ENCODE peak calls at places on chromosomes 3 and 15, in six cellular contexts. One of them, this sample, is unnamed.

GRCh38 chr15:68205949-68206539 is 912 bp upstream of the CALML4 start:
- DNase-seq in heart right ventricle: peak; percentile 59
- DNase-seq in heart left ventricle: peak; percentile 82
- DNase-seq in breast epithelium: no peak
- DNase-seq in HCT116: no peak
- DNase-seq in RWPE2: peak; percentile 75
- DNase-seq in this sample: peak; percentile 35

GRCh38 chr3:24060055-24060454 is 115.0 kb downstream of the NR1D2 start:
- DNase-seq in heart right ventricle: no peak
- DNase-seq in breast epithelium: no peak
- DNase-seq in heart left ventricle: no peak
- DNase-seq in HCT116: no peak
- DNase-seq in RWPE2: no peak
- DNase-seq in this sample: no peak

GRCh38 chr15:83365370-83365938 is 81.0 kb upstream of the BNC1 start:
- DNase-seq in heart left ventricle: no peak
- DNase-seq in heart right ventricle: no peak
- DNase-seq in HCT116: peak; percentile 16
- DNase-seq in RWPE2: peak; percentile 86
- DNase-seq in breast epithelium: no peak
- DNase-seq in this sample: no peak

GRCh38 chr3:134795776-134796312 is 784 bp downstream of the EPHB1 start:
- DNase-seq in HCT116: no peak
- DNase-seq in heart right ventricle: no peak
- DNase-seq in RWPE2: no peak
- DNase-seq in heart left ventricle: no peak
- DNase-seq in breast epithelium: no peak
- DNase-seq in this sample: no peak

GRCh38 chr15:90025461-90026033 is 24.4 kb downstream of the ZNF710 start:
- DNase-seq in RWPE2: no peak
- DNase-seq in heart right ventricle: no peak
- DNase-seq in breast epithelium: no peak
- DNase-seq in HCT116: no peak
- DNase-seq in heart left ventricle: no peak
- DNase-seq in this sample: no peak

GRCh38 chr3:149019581-149019980 is 28.2 kb downstream of the GYG1 start:
- DNase-seq in RWPE2: no peak
- DNase-seq in HCT116: no peak
- DNase-seq in breast epithelium: no peak
- DNase-seq in heart right ventricle: no peak
- DNase-seq in heart left ventricle: no peak
- DNase-seq in this sample: peak; percentile 14

GRCh38 chr3:60080648-60081047 is 1030.8 kb upstream of the CFAP20DC start:
- DNase-seq in HCT116: no peak
- DNase-seq in heart left ventricle: no peak
- DNase-seq in breast epithelium: no peak
- DNase-seq in RWPE2: no peak
- DNase-seq in heart right ventricle: no peak
- DNase-seq in this sample: no peak

GRCh38 chr15:20357139-20358065 is 184.2 kb downstream of the GOLGA6L6 start:
- DNase-seq in heart right ventricle: peak; percentile 31
- DNase-seq in breast epithelium: peak; percentile 48
- DNase-seq in heart left ventricle: peak; percentile 68
- DNase-seq in HCT116: no peak
- DNase-seq in RWPE2: peak; percentile 80
- DNase-seq in this sample: peak; percentile 12

GRCh38 chr3:196942915-196943277 is 568 bp upstream of the NCBP2 start:
- DNase-seq in heart left ventricle: no peak
- DNase-seq in breast epithelium: no peak
- DNase-seq in HCT116: no peak
- DNase-seq in heart right ventricle: no peak
- DNase-seq in RWPE2: no peak
- DNase-seq in this sample: peak; percentile 21

GRCh38 chr15:39488498-39488897 is 92.4 kb upstream of the THBS1 start:
- DNase-seq in heart left ventricle: no peak
- DNase-seq in breast epithelium: no peak
- DNase-seq in RWPE2: no peak
- DNase-seq in HCT116: no peak
- DNase-seq in heart right ventricle: no peak
- DNase-seq in this sample: no peak

GRCh38 chr3:17329932-17330331 is 412.5 kb downstream of the TBC1D5 start:
- DNase-seq in breast epithelium: no peak
- DNase-seq in heart right ventricle: no peak
- DNase-seq in HCT116: no peak
- DNase-seq in RWPE2: no peak
- DNase-seq in heart left ventricle: no peak
- DNase-seq in this sample: no peak

GRCh38 chr3:31341130-31341529 is 191.6 kb upstream of the STT3B start:
- DNase-seq in heart right ventricle: no peak
- DNase-seq in heart left ventricle: no peak
- DNase-seq in breast epithelium: no peak
- DNase-seq in RWPE2: no peak
- DNase-seq in HCT116: no peak
- DNase-seq in this sample: no peak

GRCh38 chr3:82736696-82737277 is 975.3 kb upstream of the GBE1 start:
- DNase-seq in RWPE2: no peak
- DNase-seq in breast epithelium: no peak
- DNase-seq in HCT116: no peak
- DNase-seq in heart left ventricle: no peak
- DNase-seq in heart right ventricle: no peak
- DNase-seq in this sample: no peak

GRCh38 chr3:43390255-43390588 is 103.9 kb downstream of the SNRK start:
- DNase-seq in heart left ventricle: no peak
- DNase-seq in heart right ventricle: no peak
- DNase-seq in HCT116: no peak
- DNase-seq in breast epithelium: no peak
- DNase-seq in RWPE2: no peak
- DNase-seq in this sample: peak; percentile 91

GRCh38 chr15:28918141-28918983 is 32.6 kb downstream of the APBA2 start:
- DNase-seq in breast epithelium: no peak
- DNase-seq in HCT116: peak; percentile 63
- DNase-seq in heart right ventricle: no peak
- DNase-seq in RWPE2: peak; percentile 68
- DNase-seq in heart left ventricle: no peak
- DNase-seq in this sample: no peak

GRCh38 chr3:105195260-105195659 is 171.4 kb upstream of the ALCAM start:
- DNase-seq in HCT116: no peak
- DNase-seq in heart right ventricle: no peak
- DNase-seq in breast epithelium: no peak
- DNase-seq in heart left ventricle: no peak
- DNase-seq in RWPE2: no peak
- DNase-seq in this sample: no peak

GRCh38 chr3:51874889-51875288 is 512 bp downstream of the IQCF5 start:
- DNase-seq in RWPE2: no peak
- DNase-seq in breast epithelium: no peak
- DNase-seq in heart left ventricle: no peak
- DNase-seq in heart right ventricle: no peak
- DNase-seq in HCT116: no peak
- DNase-seq in this sample: no peak

GRCh38 chr3:29773481-29773880 is 492.6 kb downstream of the RBMS3 start:
- DNase-seq in heart left ventricle: no peak
- DNase-seq in RWPE2: no peak
- DNase-seq in HCT116: no peak
- DNase-seq in heart right ventricle: no peak
- DNase-seq in breast epithelium: no peak
- DNase-seq in this sample: no peak

GRCh38 chr3:123664771-123665170 is 79.9 kb upstream of the HACD2 start:
- DNase-seq in HCT116: no peak
- DNase-seq in breast epithelium: no peak
- DNase-seq in RWPE2: no peak
- DNase-seq in heart left ventricle: no peak
- DNase-seq in heart right ventricle: no peak
- DNase-seq in this sample: no peak

GRCh38 chr3:11624161-11624560 is 19.6 kb downstream of the VGLL4 start:
- DNase-seq in HCT116: no peak
- DNase-seq in heart right ventricle: no peak
- DNase-seq in RWPE2: no peak
- DNase-seq in breast epithelium: no peak
- DNase-seq in heart left ventricle: no peak
- DNase-seq in this sample: no peak

GRCh38 chr15:60221356-60221755 is 176.4 kb downstream of the ANXA2 start:
- DNase-seq in heart right ventricle: no peak
- DNase-seq in HCT116: no peak
- DNase-seq in RWPE2: no peak
- DNase-seq in breast epithelium: no peak
- DNase-seq in heart left ventricle: no peak
- DNase-seq in this sample: no peak
- H3K4me1 ChIP-seq in heart right ventricle: no peaks in the 10 kb centered on the region
- H3K4me1 ChIP-seq in HCT116: no peaks in the 10 kb centered on the region
- H3K4me1 ChIP-seq in RWPE2: no peaks in the 10 kb centered on the region
- H3K4me1 ChIP-seq in breast epithelium: no peaks in the 10 kb centered on the region
- H3K4me1 ChIP-seq in heart left ventricle: no peaks in the 10 kb centered on the region
- H3K4me1 ChIP-seq in this sample: no peaks in the 10 kb centered on the region

GRCh38 chr15:25764980-25765735 is 98.0 kb downstream of the ATP10A start:
- DNase-seq in heart right ventricle: no peak
- DNase-seq in HCT116: no peak
- DNase-seq in RWPE2: no peak
- DNase-seq in heart left ventricle: no peak
- DNase-seq in breast epithelium: no peak
- DNase-seq in this sample: no peak

GRCh38 chr15:25770031-25770430 is 93.1 kb downstream of the ATP10A start:
- DNase-seq in RWPE2: no peak
- DNase-seq in breast epithelium: no peak
- DNase-seq in HCT116: no peak
- DNase-seq in heart left ventricle: no peak
- DNase-seq in heart right ventricle: no peak
- DNase-seq in this sample: no peak

GRCh38 chr15:25766421-25766820 is 96.7 kb downstream of the ATP10A start:
- DNase-seq in HCT116: no peak
- DNase-seq in heart left ventricle: no peak
- DNase-seq in RWPE2: no peak
- DNase-seq in breast epithelium: no peak
- DNase-seq in heart right ventricle: no peak
- DNase-seq in this sample: no peak

GRCh38 chr15:25768271-25768670 is 94.9 kb downstream of the ATP10A start:
- DNase-seq in heart right ventricle: no peak
- DNase-seq in HCT116: no peak
- DNase-seq in breast epithelium: no peak
- DNase-seq in RWPE2: no peak
- DNase-seq in heart left ventricle: no peak
- DNase-seq in this sample: no peak

GRCh38 chr15:25767356-25768151 is 95.6 kb downstream of the ATP10A start:
- DNase-seq in heart left ventricle: no peak
- DNase-seq in heart right ventricle: no peak
- DNase-seq in HCT116: no peak
- DNase-seq in breast epithelium: no peak
- DNase-seq in RWPE2: no peak
- DNase-seq in this sample: no peak
- H3K9me3 ChIP-seq in heart left ventricle: no peaks in the 10 kb centered on the region
- H3K9me3 ChIP-seq in heart right ventricle: no peaks in the 10 kb centered on the region
- H3K9me3 ChIP-seq in HCT116: no peaks in the 10 kb centered on the region
- H3K9me3 ChIP-seq in breast epithelium: no peaks in the 10 kb centered on the region
- H3K9me3 ChIP-seq in RWPE2: no peaks in the 10 kb centered on the region
- H3K9me3 ChIP-seq in this sample: no peaks in the 10 kb centered on the region

GRCh38 chr15:65583701-65584100 is 27.2 kb downstream of the INTS14 start:
- DNase-seq in RWPE2: no peak
- DNase-seq in heart left ventricle: no peak
- DNase-seq in heart right ventricle: no peak
- DNase-seq in breast epithelium: no peak
- DNase-seq in HCT116: no peak
- DNase-seq in this sample: no peak
- H3K27ac ChIP-seq in RWPE2: no peak overlapping the region
- H3K27ac ChIP-seq in heart left ventricle: no peak overlapping the region
- H3K27ac ChIP-seq in heart right ventricle: no peak overlapping the region
- H3K27ac ChIP-seq in breast epithelium: peak overlapping the region; percentile 22
- H3K27ac ChIP-seq in HCT116: no peak overlapping the region
- H3K27ac ChIP-seq in this sample: no peak overlapping the region

DNA sequence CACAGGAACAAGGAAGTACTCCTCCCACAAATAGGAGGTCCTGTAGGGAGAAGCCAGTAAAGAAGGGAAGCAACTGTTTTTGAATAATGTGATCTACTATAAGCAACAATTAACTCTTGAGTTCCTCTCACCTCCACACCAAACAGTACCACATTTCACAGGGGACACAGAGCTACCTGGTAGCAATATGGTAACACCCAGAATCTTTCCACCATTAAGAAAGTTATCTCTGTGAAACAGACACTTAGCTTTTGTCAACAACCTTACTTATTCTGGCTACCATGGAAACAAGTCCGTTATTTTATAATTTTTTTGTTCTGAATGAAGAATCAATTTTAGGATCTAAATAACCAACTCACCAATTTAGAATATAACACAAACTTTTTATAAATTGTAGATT is 49.5 kb downstream of the TBL1XR1 start:
- DNase-seq in heart right ventricle: no peak
- DNase-seq in RWPE2: no peak
- DNase-seq in heart left ventricle: no peak
- DNase-seq in HCT116: no peak
- DNase-seq in breast epithelium: no peak
- DNase-seq in this sample: no peak
- H3K4me1 ChIP-seq in heart right ventricle: peaks cover 24% of the 10 kb centered on the region
- H3K4me1 ChIP-seq in RWPE2: peaks cover 32% of the 10 kb centered on the region
- H3K4me1 ChIP-seq in heart left ventricle: peaks cover 68% of the 10 kb centered on the region
- H3K4me1 ChIP-seq in HCT116: peaks cover 26% of the 10 kb centered on the region
- H3K4me1 ChIP-seq in breast epithelium: peaks cover 16% of the 10 kb centered on the region
- H3K4me1 ChIP-seq in this sample: peaks cover 37% of the 10 kb centered on the region

DNA sequence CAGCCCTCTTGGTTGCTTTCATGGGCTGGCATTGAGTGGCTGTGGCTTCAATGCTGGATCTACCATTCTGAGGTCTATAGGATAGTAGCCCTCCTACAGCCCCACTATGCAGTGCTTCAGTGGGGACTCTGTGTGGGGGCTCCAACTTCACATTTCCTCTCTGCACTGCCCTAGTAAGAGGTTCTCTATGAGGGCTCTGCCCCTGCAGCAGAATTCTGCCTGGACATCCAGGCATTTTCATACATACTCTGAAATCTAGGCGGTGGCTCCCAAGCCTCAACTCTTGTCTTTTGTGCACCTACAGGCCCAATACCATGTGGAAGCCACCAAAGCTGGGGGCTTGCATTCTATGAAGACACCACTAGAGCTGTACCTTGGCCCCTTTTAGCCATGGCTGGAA is 195.8 kb downstream of the IGSF11 start:
- DNase-seq in HCT116: no peak
- DNase-seq in heart right ventricle: no peak
- DNase-seq in breast epithelium: no peak
- DNase-seq in RWPE2: no peak
- DNase-seq in heart left ventricle: no peak
- DNase-seq in this sample: no peak
- H3K9me3 ChIP-seq in HCT116: no peaks in the 10 kb centered on the region
- H3K9me3 ChIP-seq in heart right ventricle: peaks cover 54% of the 10 kb centered on the region
- H3K9me3 ChIP-seq in breast epithelium: peaks cover 29% of the 10 kb centered on the region
- H3K9me3 ChIP-seq in RWPE2: no peaks in the 10 kb centered on the region
- H3K9me3 ChIP-seq in heart left ventricle: no peaks in the 10 kb centered on the region
- H3K9me3 ChIP-seq in this sample: no peaks in the 10 kb centered on the region

GRCh38 chr3:58584690-58585004 is 7.5 kb upstream of the FAM107A start:
- DNase-seq in breast epithelium: no peak
- DNase-seq in heart left ventricle: no peak
- DNase-seq in heart right ventricle: no peak
- DNase-seq in HCT116: no peak
- DNase-seq in RWPE2: no peak
- DNase-seq in this sample: no peak
- H3K27ac ChIP-seq in breast epithelium: peak overlapping the region; percentile 83
- H3K27ac ChIP-seq in heart left ventricle: peak overlapping the region; percentile 83
- H3K27ac ChIP-seq in heart right ventricle: peak overlapping the region; percentile 92
- H3K27ac ChIP-seq in HCT116: peak overlapping the region; percentile 23
- H3K27ac ChIP-seq in RWPE2: no peak overlapping the region
- H3K27ac ChIP-seq in this sample: peak overlapping the region; percentile 35